ENCODE peak calls at places on chromosome 1, in nine cellular contexts. Y is RPMI8226; L is brain microvascular endothelial cell; W is SK-N-DZ; J is transverse colon; U is islet precursor cell; M is activated T-cell treated with anti-CD3 and anti-CD28 coated beads, Interleukin-2, amount 50 U/mL, for 1 hour; H is kidney tubule cell; X is NCI-H460. R is an unnamed sample.
A peak's percentile ranks its signal among the peaks of the same experiment; 100 is the strongest.

GRCh38 chr1:27403065-27403726 is 10.8 kb downstream of the GPR3 start:
- DNase-seq in J (peak; percentile 55), U (peak; percentile 83), H (peak; percentile 29), X (no peak), Y (no peak), M (peak; percentile 48), W (no peak), L (no peak), R (no peak)

GRCh38 chr1:63322944-63323865 is 838 bp downstream of the FOXD3 start:
- DNase-seq in M (peak; percentile 66), J (peak; percentile 31), X (no peak), H (peak; percentile 22), Y (no peak), W (peak; percentile 33), L (no peak), U (peak; percentile 81), R (no peak)

GRCh38 chr1:216742625-216743024 is 19.4 kb upstream of the ESRRG start:
- DNase-seq in Y (peak; percentile 9), U (no peak), L (no peak), M (no peak), J (no peak), H (peak; percentile 7), W (no peak), X (peak; percentile 32), R (no peak)

GRCh38 chr1:42938596-42939184 is 20.0 kb downstream of the SLC2A1 start:
- DNase-seq in H (no peak), L (no peak), M (peak; percentile 17), U (peak; percentile 55), J (no peak), W (no peak), Y (no peak), X (no peak), R (no peak)

GRCh38 chr1:76919123-76919522 is 51.8 kb downstream of the ST6GALNAC5 start:
- DNase-seq in Y (no peak), W (no peak), H (no peak), M (no peak), J (no peak), U (no peak), X (no peak), L (no peak), R (no peak)

GRCh38 chr1:19437911-19438310 is 47.4 kb downstream of the CAPZB start:
- DNase-seq in H (no peak), M (no peak), X (no peak), L (peak; percentile 89), Y (no peak), J (peak; percentile 57), W (no peak), U (no peak), R (peak; percentile 91)

GRCh38 chr1:236002025-236002390 is 62.9 kb downstream of the NID1 start:
- DNase-seq in Y (no peak), J (peak; percentile 26), M (no peak), U (no peak), H (no peak), X (no peak), L (no peak), W (no peak), R (no peak)

GRCh38 chr1:202029171-202029665 is 18.8 kb downstream of the ELF3 start:
- DNase-seq in W (no peak), X (peak; percentile 51), L (peak; percentile 29), U (no peak), M (no peak), J (no peak), Y (no peak), H (peak; percentile 85), R (no peak)

GRCh38 chr1:180165509-180166435 is 11.1 kb downstream of the QSOX1 start:
- DNase-seq in X (no peak), Y (no peak), W (no peak), U (no peak), J (no peak), H (no peak), L (no peak), M (no peak), R (no peak)